ENCODE peak calls at places on chromosomes 11 and 22, in seven cellular contexts. S is mesenchymal stem cell, X is IMR-90, U is H9, F is mesendoderm, B is H1, C is trophoblast cell. I is an unnamed sample. For H3K4me1, the result is how much of the 10 kb centered on the place peaks cover.

GRCh38 chr22:35020517-35020916 is 45.4 kb upstream of the ISX start:
- DNase-seq in S (no peak), X (no peak), U (no peak), F (no peak), B (no peak), C (no peak), I (no peak)

GRCh38 chr22:20565079-20565734 is 57.8 kb downstream of the MED15 start:
- DNase-seq in S (peak), X (peak), U (no peak), F (no peak), B (no peak), C (no peak), I (no peak)

GRCh38 chr22:39248254-39248653 is 3.5 kb upstream of the PDGFB start:
- DNase-seq in S (no peak), X (no peak), U (no peak), F (no peak), B (no peak), C (no peak), I (no peak)

GRCh38 chr22:24305260-24305692 is 34.6 kb downstream of the SPECC1L start:
- DNase-seq in S (no peak), X (peak), U (no peak), F (no peak), B (no peak), C (no peak), I (no peak)

GRCh38 chr22:37546436-37547248 is 13.6 kb upstream of the CDC42EP1 start:
- DNase-seq in S (peak), X (peak), U (peak), F (peak), B (no peak), C (peak), I (no peak)

GRCh38 chr11:1547467-1548098 is 24.5 kb downstream of the DUSP8 start:
- DNase-seq in S (no peak), X (no peak), U (no peak), F (no peak), B (no peak), C (no peak), I (no peak)

GRCh38 chr22:37751449-37752188 is 54.8 kb downstream of the TRIOBP start:
- DNase-seq in S (no peak), X (no peak), U (no peak), F (peak), B (no peak), C (no peak), I (no peak)

GRCh38 chr11:76825726-76826396 is 34.9 kb upstream of the ACER3 start:
- DNase-seq in S (no peak), X (no peak), U (no peak), F (no peak), B (no peak), C (no peak), I (no peak)

GRCh38 chr11:118620529-118621070 is 13.2 kb downstream of the PHLDB1 start:
- DNase-seq in S (no peak), X (no peak), U (peak), F (no peak), B (no peak), C (no peak), I (no peak)

GRCh38 chr11:64103377-64103985 is 62.4 kb downstream of the MACROD1 start:
- DNase-seq in S (no peak), X (no peak), U (no peak), F (no peak), B (no peak), C (no peak), I (no peak)

GRCh38 chr11:119484741-119485605 is 62.0 kb upstream of the THY1 start:
- DNase-seq in S (no peak), X (no peak), U (peak), F (peak), B (no peak), C (peak), I (no peak)

GRCh38 chr11:69216609-69217008 is 60.9 kb downstream of the SMIM38 start:
- DNase-seq in S (no peak), X (peak), U (peak), F (no peak), B (no peak), C (no peak), I (no peak)

GRCh38 chr11:69380921-69381581 is 87.1 kb downstream of the MYEOV start:
- DNase-seq in S (no peak), X (no peak), U (no peak), F (no peak), B (no peak), C (no peak), I (no peak)

GRCh38 chr22:44405661-44406060 is 92.4 kb downstream of the RTL6 start:
- DNase-seq in S (no peak), X (no peak), U (no peak), F (no peak), B (no peak), C (no peak), I (no peak)

GRCh38 chr22:44391481-44392445 is 79.0 kb upstream of the SHISAL1 start:
- DNase-seq in S (no peak), X (no peak), U (peak), F (peak), B (no peak), C (no peak), I (no peak)

DNA sequence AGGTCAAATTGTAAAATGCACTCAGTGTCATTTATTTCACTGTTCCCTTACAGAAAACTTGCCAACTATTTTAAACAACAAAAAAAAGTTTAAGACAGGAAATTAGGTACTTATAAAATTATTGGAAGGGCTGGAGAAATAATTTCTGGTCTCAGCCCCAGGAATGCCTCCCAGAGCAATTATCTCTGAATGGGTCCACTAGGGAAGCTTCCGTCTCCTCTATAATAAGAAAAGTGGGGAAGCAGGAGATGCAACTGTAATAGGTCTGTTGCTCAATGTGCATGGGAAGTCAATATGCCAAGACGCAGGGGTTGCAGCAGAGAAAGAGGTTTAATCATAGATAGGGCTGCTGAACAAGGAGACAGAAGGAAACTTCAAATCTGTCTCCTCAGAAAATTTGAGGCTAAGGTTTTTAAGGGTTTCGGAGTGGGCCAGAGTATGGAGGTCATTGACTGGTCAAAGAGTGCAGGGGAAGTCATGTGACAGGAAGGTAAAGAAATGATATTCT is 10.9 kb upstream of the RNF141 start:
- DNase-seq in S (no peak), X (no peak), U (no peak), F (no peak), B (no peak), C (no peak), I (no peak)
- H2AK5ac ChIP-seq in S (no peak), X (no peak), U (no peak), F (no peak), B (no peak), C (no peak), I (no peak)

GRCh38 chr11:42200311-42200710 is 740.9 kb upstream of the LRRC4C start:
- DNase-seq in S (no peak), X (no peak), U (no peak), F (no peak), B (no peak), C (no peak), I (no peak)
- H3K4me1 ChIP-seq in S (under half), X (under half), U (under half), F (under half), B (under half), C (under half), I (under half)

GRCh38 chr11:104997288-104997687 is 25.7 kb downstream of the CASP5 start:
- DNase-seq in S (peak), X (no peak), U (no peak), F (no peak), B (no peak), C (peak), I (no peak)

GRCh38 chr11:104992781-104993180 is 24.4 kb upstream of the CASP4 start:
- DNase-seq in S (no peak), X (no peak), U (no peak), F (no peak), B (no peak), C (no peak), I (no peak)

GRCh38 chr11:104995001-104995408 is 26.6 kb upstream of the CASP4 start:
- DNase-seq in S (no peak), X (no peak), U (no peak), F (no peak), B (no peak), C (no peak), I (no peak)

DNA sequence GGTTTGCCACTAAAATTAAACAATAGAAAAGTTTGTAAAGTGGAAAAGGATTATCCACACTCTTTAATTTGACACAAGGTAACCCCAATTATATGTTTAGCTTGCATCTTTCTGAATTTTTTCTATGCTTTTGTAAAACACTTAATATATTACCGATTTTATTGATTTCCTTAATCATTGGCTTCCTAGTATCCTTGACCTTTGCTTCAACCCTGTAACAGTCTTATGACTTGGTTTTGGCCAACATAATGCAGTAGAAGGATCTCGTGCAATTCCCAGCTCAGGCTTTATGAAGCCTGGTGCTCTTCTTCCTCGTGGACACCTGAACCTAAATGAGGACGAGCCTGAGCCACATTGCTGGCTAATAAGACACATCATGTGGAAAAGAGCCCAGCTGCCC is 23.6 kb upstream of the CASP4 start:
- DNase-seq in S (no peak), X (no peak), U (no peak), F (no peak), B (no peak), C (no peak), I (no peak)
- H2BK5ac ChIP-seq in S (no peak), X (no peak), U (no peak), F (no peak), B (no peak), C (no peak), I (no peak)

DNA sequence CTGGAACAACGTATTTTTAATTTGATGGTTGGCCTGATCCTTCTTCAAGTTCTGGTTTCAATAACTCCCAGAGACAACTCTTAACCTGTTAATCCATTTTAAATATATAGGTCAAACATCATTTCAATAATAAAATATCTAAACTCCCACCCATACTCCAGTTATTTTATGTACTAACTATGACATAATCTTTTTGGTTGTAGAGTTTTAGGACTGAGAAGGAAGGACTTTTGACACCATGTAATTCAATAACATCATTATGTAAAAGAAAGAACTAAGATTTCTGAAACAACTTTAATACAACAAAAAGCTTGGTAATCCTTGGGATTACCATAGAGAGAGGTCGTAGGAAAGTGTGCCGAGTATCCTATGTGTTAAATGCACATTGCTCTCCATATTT is 31.5 kb downstream of the VSIG10L2 start:
- DNase-seq in S (no peak), X (no peak), U (no peak), F (no peak), B (no peak), C (no peak), I (no peak)
- H2AK5ac ChIP-seq in S (no peak), X (no peak), U (no peak), F (no peak), B (no peak), C (no peak), I (no peak)

DNA sequence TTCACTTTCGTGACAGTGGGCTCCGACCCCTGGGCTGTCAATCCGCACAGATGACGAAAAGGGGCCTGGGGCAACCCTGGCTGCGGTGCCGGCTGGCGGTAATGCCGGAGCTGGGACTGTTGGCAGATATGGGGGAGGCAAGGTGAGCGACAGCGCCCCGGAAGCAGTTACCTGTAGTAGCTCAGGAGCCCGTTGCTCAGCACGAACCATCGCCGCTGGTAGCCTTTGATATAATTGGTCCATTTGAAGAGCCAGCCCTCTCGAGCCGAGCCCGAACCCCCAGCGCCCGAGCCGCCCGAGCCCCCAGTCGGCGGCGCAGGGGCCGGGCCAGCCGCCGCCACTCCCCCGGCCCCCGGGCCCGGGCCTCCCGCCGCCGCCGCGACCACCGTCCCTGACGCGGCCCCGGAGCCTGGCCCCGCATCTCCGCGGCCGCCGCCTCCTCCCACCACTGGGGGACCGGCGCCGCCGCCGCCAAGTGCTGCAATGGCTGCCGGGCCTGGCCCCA is 390 bp downstream of the OSBP start:
- DNase-seq in S (peak), X (no peak), U (peak), F (peak), B (peak), C (peak), I (no peak)
- H3K4me1 ChIP-seq in S (under half), X (under half), U (under half), F (under half), B (under half), C (under half), I (under half)